ENCODE peak calls at places on chromosomes 6 and 20, in four cellular contexts. Z, U, L and G are unnamed samples.
A peak's percentile ranks its signal among the peaks of the same experiment; 100 is the strongest.

GRCh38 chr6:132253211-132253610 is 148.1 kb downstream of the MOXD1 start:
- DNase-seq in Z (no peak), L (no peak), U (no peak), G (no peak)

GRCh38 chr20:23132293-23132929 is 46.3 kb upstream of the CD93 start:
- DNase-seq in U (no peak), Z (no peak), L (no peak), G (no peak)

GRCh38 chr6:74117113-74117512 is 421.1 kb downstream of the CD109 start:
- DNase-seq in Z (no peak), L (peak; percentile 52), U (no peak), G (no peak)

GRCh38 chr6:32659856-32660595 is 6.4 kb downstream of the HLA-DQB1 start:
- DNase-seq in L (no peak), Z (peak; percentile 26), U (no peak), G (no peak)

GRCh38 chr6:6891074-6891754 is 216.5 kb upstream of the RREB1 start:
- DNase-seq in U (no peak), L (no peak), Z (no peak), G (peak; percentile 80)

GRCh38 chr6:34564181-34564580 is 8.1 kb upstream of the SPDEF start:
- DNase-seq in L (no peak), U (no peak), Z (no peak), G (no peak)

GRCh38 chr20:33875534-33876026 is 64.4 kb downstream of the CHMP4B start:
- DNase-seq in Z (no peak), L (no peak), U (no peak), G (no peak)

GRCh38 chr20:64158346-64159285 is 5.6 kb upstream of the MYT1 start:
- DNase-seq in U (no peak), Z (no peak), L (no peak), G (no peak)

GRCh38 chr20:34541264-34541901 is 17.1 kb upstream of the MAP1LC3A start:
- DNase-seq in Z (no peak), U (no peak), L (no peak), G (no peak)

GRCh38 chr20:38067717-38068365 is 34.3 kb downstream of the RPRD1B start:
- DNase-seq in L (no peak), U (no peak), Z (no peak), G (no peak)

GRCh38 chr6:82030301-82030700 is 217.2 kb downstream of the IBTK start:
- DNase-seq in Z (no peak), L (no peak), U (no peak), G (no peak)

GRCh38 chr6:151387581-151387980 is 3.8 kb downstream of the ZBTB2 start:
- DNase-seq in Z (no peak), L (peak; percentile 34), U (no peak), G (no peak)

GRCh38 chr6:147654103-147654845 is 145.8 kb downstream of the SAMD5 start:
- DNase-seq in L (no peak), U (no peak), Z (no peak), G (no peak)

GRCh38 chr20:1326031-1326930 is 2.7 kb downstream of the SDCBP2 start:
- DNase-seq in L (no peak), U (no peak), Z (no peak), G (no peak)

GRCh38 chr6:124780621-124781020 is 181.6 kb upstream of the RNF217 start:
- DNase-seq in L (no peak), U (no peak), Z (no peak), G (no peak)

GRCh38 chr6:40192516-40192915 is 258.3 kb upstream of the MOCS1 start:
- DNase-seq in Z (no peak), U (no peak), L (no peak), G (no peak)

GRCh38 chr6:149455028-149455732 is 29.6 kb downstream of the ZC3H12D start:
- DNase-seq in U (no peak), Z (no peak), L (no peak), G (no peak)

GRCh38 chr6:41344865-41345264 is 9.5 kb downstream of the NCR2 start:
- DNase-seq in Z (peak; percentile 48), L (no peak), U (no peak), G (no peak)

GRCh38 chr20:2745060-2745910 is 52.7 kb downstream of the EBF4 start:
- DNase-seq in Z (no peak), L (no peak), U (no peak), G (no peak)

GRCh38 chr20:31966991-31967655 is 828 bp upstream of the XKR7 start:
- DNase-seq in U (no peak), Z (no peak), L (no peak), G (no peak)

GRCh38 chr6:100078509-100078908 is 84.5 kb upstream of the MCHR2 start:
- DNase-seq in Z (no peak), U (no peak), L (no peak), G (no peak)

GRCh38 chr6:84222426-84222825 is 5.0 kb downstream of the CEP162 start:
- DNase-seq in U (no peak), Z (no peak), L (no peak), G (no peak)

GRCh38 chr20:36465109-36466080 is 75.9 kb upstream of the MYL9 start:
- DNase-seq in Z (peak; percentile 49), U (peak; percentile 65), L (peak; percentile 29), G (peak; percentile 35)

GRCh38 chr6:93644611-93645010 is 225.3 kb upstream of the EPHA7 start:
- DNase-seq in L (no peak), U (no peak), Z (no peak), G (no peak)

GRCh38 chr6:110813813-110814487 is 1.3 kb downstream of the CDK19 start:
- DNase-seq in U (no peak), Z (no peak), L (no peak), G (no peak)

GRCh38 chr6:89843070-89843469 is 13.4 kb downstream of the CASP8AP2 start:
- DNase-seq in U (no peak), L (no peak), Z (no peak), G (no peak)

GRCh38 chr6:2432258-2432657 is 186.9 kb upstream of the GMDS start:
- DNase-seq in U (peak; percentile 80), Z (no peak), L (peak; percentile 78), G (no peak)

GRCh38 chr6:132414761-132415160 is 13.5 kb upstream of the MOXD1 start:
- DNase-seq in U (no peak), L (no peak), Z (no peak), G (no peak)

GRCh38 chr20:58086763-58087566 is 141.5 kb downstream of the ANKRD60 start:
- DNase-seq in L (no peak), U (no peak), Z (peak; percentile 46), G (no peak)

GRCh38 chr6:47690791-47691190 is 7.6 kb upstream of the ADGRF4 start:
- DNase-seq in L (no peak), Z (no peak), U (no peak), G (no peak)

GRCh38 chr6:56102216-56102615 is 145.2 kb downstream of the COL21A1 start:
- DNase-seq in Z (no peak), U (no peak), L (no peak), G (no peak)

GRCh38 chr20:24782221-24782620 is 166.8 kb upstream of the CST7 start:
- DNase-seq in Z (no peak), U (no peak), L (no peak), G (no peak)

GRCh38 chr20:3680701-3681351 is 984 bp downstream of the ADAM33 start:
- DNase-seq in L (no peak), U (no peak), Z (no peak), G (no peak)